ENCODE peak calls at places on chromosomes 13 and 19, in four cellular contexts. One of them, this sample, is unnamed.

GRCh38 chr13:84207509-84207908 is 325.2 kb upstream of the SLITRK1 start:
- ATAC-seq in activated T-helper 17 cell treated with anti-CD3 and anti-CD28 coated beads, Interleukin-2, amount 50 U/mL, for 72 hours: no peak
- ATAC-seq in left lung: no peak
- ATAC-seq in activated T-cell treated with anti-CD3 and anti-CD28 coated beads, Interleukin-2, amount 50 U/mL, for 72 hours: no peak
- ATAC-seq in this sample: no peak

GRCh38 chr13:100734194-100734720 is 59.7 kb upstream of the TMTC4 start:
- ATAC-seq in left lung: no peak
- ATAC-seq in activated T-helper 17 cell treated with anti-CD3 and anti-CD28 coated beads, Interleukin-2, amount 50 U/mL, for 72 hours: no peak
- ATAC-seq in activated T-cell treated with anti-CD3 and anti-CD28 coated beads, Interleukin-2, amount 50 U/mL, for 72 hours: no peak
- ATAC-seq in this sample: no peak

GRCh38 chr19:1177322-1178114 is 3.5 kb upstream of the SBNO2 start:
- ATAC-seq in left lung: peak
- ATAC-seq in activated T-cell treated with anti-CD3 and anti-CD28 coated beads, Interleukin-2, amount 50 U/mL, for 72 hours: no peak
- ATAC-seq in activated T-helper 17 cell treated with anti-CD3 and anti-CD28 coated beads, Interleukin-2, amount 50 U/mL, for 72 hours: no peak
- ATAC-seq in this sample: no peak

GRCh38 chr19:6274756-6275155 is 5.0 kb downstream of the MLLT1 start:
- ATAC-seq in left lung: no peak
- ATAC-seq in activated T-cell treated with anti-CD3 and anti-CD28 coated beads, Interleukin-2, amount 50 U/mL, for 72 hours: no peak
- ATAC-seq in activated T-helper 17 cell treated with anti-CD3 and anti-CD28 coated beads, Interleukin-2, amount 50 U/mL, for 72 hours: no peak
- ATAC-seq in this sample: no peak

GRCh38 chr19:50464348-50464747 is 12.0 kb upstream of the EMC10 start:
- ATAC-seq in activated T-helper 17 cell treated with anti-CD3 and anti-CD28 coated beads, Interleukin-2, amount 50 U/mL, for 72 hours: no peak
- ATAC-seq in activated T-cell treated with anti-CD3 and anti-CD28 coated beads, Interleukin-2, amount 50 U/mL, for 72 hours: no peak
- ATAC-seq in left lung: no peak
- ATAC-seq in this sample: no peak

GRCh38 chr13:50425772-50426171 is 410.5 kb downstream of the KCNRG start:
- ATAC-seq in activated T-helper 17 cell treated with anti-CD3 and anti-CD28 coated beads, Interleukin-2, amount 50 U/mL, for 72 hours: no peak
- ATAC-seq in left lung: no peak
- ATAC-seq in activated T-cell treated with anti-CD3 and anti-CD28 coated beads, Interleukin-2, amount 50 U/mL, for 72 hours: no peak
- ATAC-seq in this sample: no peak

GRCh38 chr19:1998712-1999708 is 16.5 kb downstream of the BTBD2 start:
- ATAC-seq in left lung: no peak
- ATAC-seq in activated T-cell treated with anti-CD3 and anti-CD28 coated beads, Interleukin-2, amount 50 U/mL, for 72 hours: no peak
- ATAC-seq in activated T-helper 17 cell treated with anti-CD3 and anti-CD28 coated beads, Interleukin-2, amount 50 U/mL, for 72 hours: no peak
- ATAC-seq in this sample: peak

GRCh38 chr19:4089400-4089908 is 22.8 kb upstream of the ZBTB7A start:
- ATAC-seq in activated T-cell treated with anti-CD3 and anti-CD28 coated beads, Interleukin-2, amount 50 U/mL, for 72 hours: peak
- ATAC-seq in activated T-helper 17 cell treated with anti-CD3 and anti-CD28 coated beads, Interleukin-2, amount 50 U/mL, for 72 hours: peak
- ATAC-seq in left lung: peak
- ATAC-seq in this sample: peak

GRCh38 chr19:7063339-7063738 is 4.9 kb upstream of the MBD3L3 start:
- ATAC-seq in activated T-helper 17 cell treated with anti-CD3 and anti-CD28 coated beads, Interleukin-2, amount 50 U/mL, for 72 hours: peak
- ATAC-seq in activated T-cell treated with anti-CD3 and anti-CD28 coated beads, Interleukin-2, amount 50 U/mL, for 72 hours: peak
- ATAC-seq in left lung: no peak
- ATAC-seq in this sample: no peak

GRCh38 chr13:32300920-32301319 is 14.2 kb downstream of the ZAR1L start:
- ATAC-seq in activated T-cell treated with anti-CD3 and anti-CD28 coated beads, Interleukin-2, amount 50 U/mL, for 72 hours: peak
- ATAC-seq in activated T-helper 17 cell treated with anti-CD3 and anti-CD28 coated beads, Interleukin-2, amount 50 U/mL, for 72 hours: peak
- ATAC-seq in left lung: no peak
- ATAC-seq in this sample: no peak

GRCh38 chr19:47381653-47382279 is 32.7 kb downstream of the DHX34 start:
- ATAC-seq in left lung: peak
- ATAC-seq in activated T-cell treated with anti-CD3 and anti-CD28 coated beads, Interleukin-2, amount 50 U/mL, for 72 hours: peak
- ATAC-seq in activated T-helper 17 cell treated with anti-CD3 and anti-CD28 coated beads, Interleukin-2, amount 50 U/mL, for 72 hours: peak
- ATAC-seq in this sample: peak

GRCh38 chr19:43534811-43535761 is 2.1 kb downstream of the ZNF575 start:
- ATAC-seq in activated T-cell treated with anti-CD3 and anti-CD28 coated beads, Interleukin-2, amount 50 U/mL, for 72 hours: no peak
- ATAC-seq in left lung: no peak
- ATAC-seq in activated T-helper 17 cell treated with anti-CD3 and anti-CD28 coated beads, Interleukin-2, amount 50 U/mL, for 72 hours: no peak
- ATAC-seq in this sample: no peak

GRCh38 chr13:20127263-20127562 is 33.6 kb downstream of the GJA3 start:
- ATAC-seq in left lung: peak
- ATAC-seq in activated T-cell treated with anti-CD3 and anti-CD28 coated beads, Interleukin-2, amount 50 U/mL, for 72 hours: peak
- ATAC-seq in activated T-helper 17 cell treated with anti-CD3 and anti-CD28 coated beads, Interleukin-2, amount 50 U/mL, for 72 hours: peak
- ATAC-seq in this sample: peak

GRCh38 chr13:34165158-34165557 is 347.2 kb downstream of the RFC3 start:
- ATAC-seq in activated T-helper 17 cell treated with anti-CD3 and anti-CD28 coated beads, Interleukin-2, amount 50 U/mL, for 72 hours: no peak
- ATAC-seq in activated T-cell treated with anti-CD3 and anti-CD28 coated beads, Interleukin-2, amount 50 U/mL, for 72 hours: no peak
- ATAC-seq in left lung: no peak
- ATAC-seq in this sample: no peak

GRCh38 chr19:7618366-7618765 is 11.0 kb downstream of the XAB2 start:
- ATAC-seq in left lung: peak
- ATAC-seq in activated T-cell treated with anti-CD3 and anti-CD28 coated beads, Interleukin-2, amount 50 U/mL, for 72 hours: no peak
- ATAC-seq in activated T-helper 17 cell treated with anti-CD3 and anti-CD28 coated beads, Interleukin-2, amount 50 U/mL, for 72 hours: no peak
- ATAC-seq in this sample: no peak

This sample was measured in esophagus mucosa.